ENCODE peak calls at places on chromosome 22, in six cellular contexts. B, W, K, J, Z and Q are unnamed samples.

GRCh38 chr22:48884292-48884691 is 943.4 kb downstream of the BRD1 start:
- DNase-seq in B (no peak), W (no peak), K (no peak), J (no peak), Z (no peak), Q (no peak)

GRCh38 chr22:31871475-31871874 is 72.9 kb upstream of the YWHAH start:
- DNase-seq in B (no peak), W (no peak), K (no peak), J (no peak), Z (no peak), Q (no peak)

GRCh38 chr22:35131423-35132050 is 65.6 kb downstream of the ISX start:
- DNase-seq in B (no peak), W (no peak), K (no peak), J (no peak), Z (peak), Q (no peak)

GRCh38 chr22:44360686-44361381 is 48.1 kb upstream of the SHISAL1 start:
- DNase-seq in B (peak), W (peak), K (peak), J (peak), Z (no peak), Q (no peak)

GRCh38 chr22:43917523-43917922 is 6.1 kb upstream of the PNPLA3 start:
- DNase-seq in B (no peak), W (no peak), K (no peak), J (peak), Z (no peak), Q (no peak)

GRCh38 chr22:36180928-36181327 is 20.4 kb upstream of the APOL3 start:
- DNase-seq in B (no peak), W (no peak), K (no peak), J (no peak), Z (no peak), Q (no peak)

GRCh38 chr22:16806401-16806800 is 18.8 kb downstream of the XKR3 start:
- DNase-seq in B (no peak), W (no peak), K (no peak), J (no peak), Z (no peak), Q (no peak)

GRCh38 chr22:22748297-22748743 is 103.9 kb downstream of the GGTLC2 start:
- DNase-seq in B (peak), W (no peak), K (peak), J (peak), Z (peak), Q (no peak)

GRCh38 chr22:31818481-31819392 is 64.9 kb downstream of the DEPDC5 start:
- DNase-seq in B (no peak), W (no peak), K (peak), J (peak), Z (no peak), Q (no peak)

GRCh38 chr22:25122136-25122764 is 77.4 kb upstream of the CRYBB3 start:
- DNase-seq in B (no peak), W (no peak), K (no peak), J (no peak), Z (no peak), Q (no peak)

GRCh38 chr22:25357056-25357455 is 137.6 kb downstream of the CRYBB2 start:
- DNase-seq in B (no peak), W (no peak), K (no peak), J (no peak), Z (no peak), Q (no peak)

GRCh38 chr22:33747576-33748180 is 172.6 kb downstream of the LARGE1 start:
- DNase-seq in B (no peak), W (no peak), K (no peak), J (no peak), Z (peak), Q (no peak)

GRCh38 chr22:24402460-24403192 is 24.8 kb upstream of the ADORA2A start:
- DNase-seq in B (peak), W (peak), K (peak), J (peak), Z (peak), Q (no peak)

GRCh38 chr22:27514612-27515011 is 286.9 kb downstream of the MN1 start:
- DNase-seq in B (peak), W (no peak), K (peak), J (no peak), Z (no peak), Q (no peak)

GRCh38 chr22:46061431-46062231 is 84.7 kb upstream of the WNT7B start:
- DNase-seq in B (no peak), W (no peak), K (no peak), J (no peak), Z (no peak), Q (no peak)

GRCh38 chr22:29078036-29078868 is 5.4 kb downstream of the KREMEN1 start:
- DNase-seq in B (no peak), W (no peak), K (no peak), J (no peak), Z (no peak), Q (no peak)

GRCh38 chr22:32219030-32219429 is 14.2 kb upstream of the RFPL2 start:
- DNase-seq in B (no peak), W (no peak), K (no peak), J (no peak), Z (no peak), Q (no peak)

GRCh38 chr22:19757140-19757984 is 3.2 kb upstream of the TBX1 start:
- DNase-seq in B (no peak), W (no peak), K (no peak), J (no peak), Z (no peak), Q (no peak)

GRCh38 chr22:24230911-24231656 is 13.8 kb downstream of the GGT5 start:
- DNase-seq in B (no peak), W (no peak), K (no peak), J (no peak), Z (peak), Q (no peak)

GRCh38 chr22:21623402-21623970 is 6.3 kb downstream of the YDJC start:
- DNase-seq in B (no peak), W (no peak), K (no peak), J (no peak), Z (no peak), Q (no peak)

GRCh38 chr22:21622624-21623401 is 7.0 kb downstream of the YDJC start:
- DNase-seq in B (no peak), W (no peak), K (no peak), J (no peak), Z (no peak), Q (no peak)

GRCh38 chr22:21624880-21625791 is 4.7 kb downstream of the YDJC start:
- DNase-seq in B (no peak), W (no peak), K (no peak), J (no peak), Z (no peak), Q (no peak)

GRCh38 chr22:21626073-21626734 is 3.6 kb downstream of the YDJC start:
- DNase-seq in B (no peak), W (no peak), K (no peak), J (no peak), Z (no peak), Q (no peak)

GRCh38 chr22:21624120-21624879 is 5.5 kb downstream of the YDJC start:
- DNase-seq in B (no peak), W (no peak), K (peak), J (peak), Z (peak), Q (no peak)
- TF ChIP-seq CTCF in B (no peak), W (no peak), K (peak), J (peak), Z (peak), Q (peak)

DNA sequence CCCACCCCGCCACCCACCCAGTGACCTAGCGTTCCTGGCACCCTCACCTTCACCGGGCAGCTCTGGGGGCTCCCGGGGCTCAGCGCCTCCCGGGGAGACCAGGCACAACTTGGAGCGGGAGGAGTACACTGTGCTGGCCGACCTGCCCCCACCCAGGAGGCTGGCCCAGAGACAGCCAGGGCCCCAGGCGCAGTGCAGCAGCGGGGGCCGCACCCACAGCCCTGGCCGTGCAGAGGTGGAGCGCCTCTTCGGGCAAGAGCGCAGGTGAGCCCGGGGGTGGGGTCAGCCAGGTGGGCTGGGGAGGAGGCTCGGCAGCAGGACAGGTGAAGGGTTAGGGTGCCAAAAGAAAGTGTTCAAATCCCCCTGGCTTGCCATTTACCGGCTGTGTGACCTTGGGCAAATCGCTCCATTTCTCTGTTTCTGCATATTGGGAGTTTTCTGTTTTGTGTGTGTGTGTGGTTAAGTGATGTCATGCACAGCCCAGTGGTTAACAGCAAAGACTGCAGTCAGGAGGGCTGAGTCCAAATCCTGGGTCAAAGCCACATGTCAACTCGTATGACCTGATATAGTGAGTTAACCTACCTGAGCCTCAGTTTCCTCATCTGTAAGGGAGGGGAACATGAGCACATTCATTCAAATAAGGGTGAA is 29.5 kb downstream of the TRIOBP start:
- DNase-seq in B (no peak), W (no peak), K (peak), J (peak), Z (no peak), Q (no peak)
- TF ChIP-seq CTCF in B (no peak), W (no peak), K (peak), J (peak), Z (no peak), Q (peak)

GRCh38 chr22:50271519-50271970 is 1.4 kb upstream of the MAPK11 start:
- DNase-seq in B (no peak), W (no peak), K (peak), J (peak), Z (peak), Q (no peak)
- TF ChIP-seq CTCF in B (no peak), W (no peak), K (peak), J (peak), Z (no peak), Q (peak)

DNA sequence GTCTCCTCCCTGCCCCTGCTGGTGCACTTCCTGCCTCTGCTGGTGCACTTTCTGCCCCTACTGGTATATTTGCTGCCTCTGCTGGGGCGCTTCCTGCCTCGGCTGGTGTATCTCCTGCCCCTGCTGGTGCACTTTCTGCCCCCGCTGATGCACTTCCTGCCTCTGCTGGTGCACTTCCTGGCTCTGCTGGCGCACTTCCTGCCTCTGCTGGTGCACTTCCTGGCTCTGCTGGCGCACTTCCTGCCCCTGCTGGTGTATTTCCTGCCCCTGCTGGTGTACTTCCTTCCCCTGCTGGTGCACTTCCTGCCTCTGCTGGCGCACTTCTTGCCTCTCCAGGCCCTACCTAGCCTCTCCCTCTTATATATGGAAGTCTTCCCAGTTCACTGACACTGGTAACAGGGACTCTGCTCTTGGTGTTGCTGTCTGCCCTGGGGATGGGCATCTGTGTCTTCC is 10.1 kb downstream of the MTFP1 start:
- DNase-seq in B (no peak), W (no peak), K (no peak), J (no peak), Z (peak), Q (no peak)
- TF ChIP-seq CTCF in B (no peak), W (no peak), K (no peak), J (no peak), Z (no peak), Q (no peak)

GRCh38 chr22:42548597-42549328 is 5.0 kb upstream of the SERHL2 start:
- DNase-seq in B (no peak), W (no peak), K (no peak), J (no peak), Z (no peak), Q (no peak)

GRCh38 chr22:42549329-42550060 is 4.3 kb upstream of the SERHL2 start:
- DNase-seq in B (no peak), W (no peak), K (no peak), J (no peak), Z (no peak), Q (no peak)

DNA sequence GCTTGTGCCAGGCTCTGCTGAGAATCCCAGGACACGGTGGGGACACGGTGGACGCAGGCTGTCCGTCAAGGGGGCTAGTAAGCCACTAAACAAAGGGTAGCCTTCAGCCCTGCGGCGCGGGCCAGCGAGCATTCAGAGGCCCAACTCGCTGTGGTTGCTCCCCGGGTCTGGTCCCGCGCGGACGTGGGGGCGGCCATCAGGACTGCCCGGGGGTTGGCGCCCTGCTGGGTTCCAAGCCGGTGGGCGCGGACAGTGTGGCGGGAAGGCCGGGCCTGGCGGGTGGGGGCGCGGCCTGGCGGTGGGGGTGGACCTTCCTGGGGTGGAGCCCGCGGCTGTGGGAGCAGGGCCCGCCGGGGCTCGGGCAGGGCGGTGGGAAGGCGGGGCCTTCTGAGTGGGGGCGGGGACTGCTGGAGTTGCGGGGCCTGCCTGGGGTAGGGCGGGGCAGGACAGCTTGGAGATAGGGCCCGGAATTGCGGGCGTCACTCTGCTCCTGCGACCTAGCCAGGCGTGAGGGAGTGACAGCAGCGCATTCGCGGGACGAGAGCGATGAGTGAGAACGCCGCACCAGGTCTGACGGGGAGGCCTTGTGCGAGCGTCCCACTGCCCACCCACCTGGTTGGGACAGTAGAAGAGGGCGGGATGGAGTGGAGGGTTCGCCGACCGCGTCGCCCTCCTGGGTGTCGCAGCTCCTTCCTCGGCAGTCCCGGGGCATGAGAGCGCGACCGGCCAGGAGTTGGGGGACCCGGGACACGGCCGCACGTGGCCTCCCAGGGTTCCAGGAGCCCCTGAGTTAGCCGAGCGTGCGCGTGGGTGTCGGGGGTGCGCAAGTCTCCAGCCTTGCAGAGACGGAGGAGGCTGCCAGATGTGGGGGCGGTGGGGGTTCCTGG is at the start of gene SERHL2:
- DNase-seq in B (peak), W (peak), K (peak), J (peak), Z (peak), Q (peak)
- TF ChIP-seq CTCF in B (no peak), W (no peak), K (no peak), J (no peak), Z (no peak), Q (no peak)

DNA sequence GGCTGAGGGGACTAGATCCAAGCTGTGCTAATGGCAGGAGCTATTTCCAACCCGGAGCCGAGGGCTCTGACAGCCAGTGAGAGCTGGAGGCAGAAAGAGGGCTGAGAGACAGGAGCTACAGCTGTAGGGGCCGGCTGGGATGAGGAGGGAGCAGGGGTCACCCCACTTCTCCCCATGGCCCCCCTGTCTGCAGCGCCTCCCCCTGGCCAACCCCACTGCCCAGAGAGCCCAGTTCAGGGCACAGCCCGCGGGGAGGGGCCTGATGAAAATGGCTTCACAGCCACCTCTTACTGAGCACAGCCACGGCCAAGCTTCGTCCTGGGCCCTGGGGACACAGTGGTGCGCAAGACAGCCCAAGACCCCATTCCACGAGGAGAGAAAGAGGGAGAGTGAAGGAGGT is 27.9 kb downstream of the RPL3 start:
- DNase-seq in B (no peak), W (no peak), K (no peak), J (no peak), Z (no peak), Q (no peak)
- TF ChIP-seq CTCF in B (no peak), W (no peak), K (no peak), J (no peak), Z (no peak), Q (no peak)